ENCODE peak calls at places on chromosome 5, in eight cellular contexts. U is CD8-positive, alpha-beta T cell; H is fibroblast of lung; A is GM23338; P is neural progenitor cell; R is PC-3; S is pancreas; L is Peyer's patch. T is an unnamed sample.

GRCh38 chr5:97009212-97009898 is 73.5 kb downstream of the LNPEP start:
- DNase-seq in U (no peak), H (no peak), A (no peak), P (no peak), R (no peak), S (no peak), L (no peak), T (no peak)

GRCh38 chr5:443239-444151 is 519 bp downstream of the EXOC3 start:
- DNase-seq in U (no peak), H (no peak), A (no peak), P (no peak), R (no peak), S (no peak), L (peak), T (no peak)

GRCh38 chr5:128199104-128199503 is 115.5 kb downstream of the SLC12A2 start:
- DNase-seq in U (no peak), H (peak), A (no peak), P (no peak), R (peak), S (no peak), L (peak), T (no peak)

GRCh38 chr5:93891491-93892480 is 150.4 kb upstream of the POU5F2 start:
- DNase-seq in U (no peak), H (peak), A (no peak), P (peak), R (no peak), S (no peak), L (no peak), T (no peak)

GRCh38 chr5:134077926-134078580 is 36.4 kb upstream of the TCF7 start:
- DNase-seq in U (no peak), H (no peak), A (no peak), P (no peak), R (no peak), S (no peak), L (peak), T (no peak)

GRCh38 chr5:65704608-65705239 is 17.2 kb downstream of the SGTB start:
- DNase-seq in U (no peak), H (no peak), A (no peak), P (no peak), R (no peak), S (no peak), L (no peak), T (no peak)

GRCh38 chr5:28809811-28810750 is 1771.7 kb upstream of the CDH9 start:
- DNase-seq in U (no peak), H (no peak), A (peak), P (no peak), R (no peak), S (no peak), L (no peak), T (no peak)

GRCh38 chr5:160029540-160030139 is 20.7 kb downstream of the TTC1 start:
- DNase-seq in U (no peak), H (no peak), A (no peak), P (no peak), R (no peak), S (no peak), L (no peak), T (no peak)

GRCh38 chr5:62475072-62475471 is 62.5 kb downstream of the IPO11 start:
- DNase-seq in U (no peak), H (peak), A (no peak), P (no peak), R (peak), S (no peak), L (no peak), T (no peak)

GRCh38 chr5:89055011-89055704 is 172.2 kb upstream of the MEF2C start:
- DNase-seq in U (no peak), H (no peak), A (no peak), P (no peak), R (no peak), S (no peak), L (no peak), T (no peak)

GRCh38 chr5:180470966-180471582 is 23.1 kb upstream of the CNOT6 start:
- DNase-seq in U (peak), H (peak), A (peak), P (peak), R (peak), S (no peak), L (peak), T (peak)

GRCh38 chr5:36417221-36417620 is 115.5 kb upstream of the RANBP3L start:
- DNase-seq in U (no peak), H (no peak), A (no peak), P (no peak), R (peak), S (no peak), L (no peak), T (no peak)

GRCh38 chr5:90888511-90889324 is 330.1 kb downstream of the ADGRV1 start:
- DNase-seq in U (no peak), H (peak), A (no peak), P (no peak), R (peak), S (no peak), L (no peak), T (no peak)

GRCh38 chr5:31809037-31809910 is 170.3 kb downstream of the PDZD2 start:
- DNase-seq in U (no peak), H (peak), A (peak), P (peak), R (peak), S (peak), L (peak), T (peak)

GRCh38 chr5:111254613-111255012 is 30.4 kb downstream of the CAMK4 start:
- DNase-seq in U (peak), H (peak), A (no peak), P (no peak), R (no peak), S (no peak), L (no peak), T (no peak)

GRCh38 chr5:126579716-126580115 is 15.3 kb downstream of the ALDH7A1 start:
- DNase-seq in U (no peak), H (no peak), A (no peak), P (no peak), R (no peak), S (no peak), L (no peak), T (no peak)

GRCh38 chr5:67459233-67459632 is 262.6 kb upstream of the CD180 start:
- DNase-seq in U (no peak), H (no peak), A (no peak), P (no peak), R (no peak), S (no peak), L (no peak), T (no peak)

GRCh38 chr5:68331202-68332108 is 115.9 kb downstream of the PIK3R1 start:
- DNase-seq in U (no peak), H (peak), A (no peak), P (no peak), R (no peak), S (no peak), L (no peak), T (no peak)

GRCh38 chr5:73996181-73996770 is 370.3 kb downstream of the ARHGEF28 start:
- DNase-seq in U (no peak), H (no peak), A (no peak), P (no peak), R (no peak), S (no peak), L (no peak), T (no peak)

GRCh38 chr5:96584712-96585111 is 77.5 kb upstream of the CAST start:
- DNase-seq in U (no peak), H (no peak), A (no peak), P (no peak), R (no peak), S (no peak), L (no peak), T (no peak)

GRCh38 chr5:143274952-143275351 is 128.5 kb downstream of the NR3C1 start:
- DNase-seq in U (no peak), H (no peak), A (no peak), P (no peak), R (no peak), S (no peak), L (no peak), T (no peak)

GRCh38 chr5:171907731-171908343 is 98.6 kb downstream of the FBXW11 start:
- DNase-seq in U (peak), H (peak), A (peak), P (peak), R (peak), S (no peak), L (peak), T (no peak)

GRCh38 chr5:1779782-1780620 is 19.6 kb downstream of the MRPL36 start:
- DNase-seq in U (no peak), H (no peak), A (no peak), P (no peak), R (no peak), S (no peak), L (peak), T (peak)

GRCh38 chr5:392431-392988 is 50.5 kb upstream of the EXOC3 start:
- DNase-seq in U (peak), H (peak), A (peak), P (no peak), R (peak), S (no peak), L (peak), T (peak)

GRCh38 chr5:56350595-56351170 is 117.6 kb upstream of the ANKRD55 start:
- DNase-seq in U (no peak), H (peak), A (no peak), P (no peak), R (peak), S (peak), L (peak), T (no peak)

GRCh38 chr5:149855371-149855770 is 89.2 kb downstream of the PDE6A start:
- DNase-seq in U (no peak), H (peak), A (no peak), P (no peak), R (no peak), S (no peak), L (no peak), T (no peak)

GRCh38 chr5:4015709-4016108 is 420.1 kb downstream of the IRX1 start:
- DNase-seq in U (no peak), H (no peak), A (no peak), P (no peak), R (no peak), S (no peak), L (no peak), T (no peak)

GRCh38 chr5:52269853-52270252 is 517.9 kb upstream of the ITGA1 start:
- DNase-seq in U (no peak), H (no peak), A (peak), P (no peak), R (no peak), S (no peak), L (no peak), T (no peak)

GRCh38 chr5:53008751-53009150 is 19.6 kb downstream of the ITGA2 start:
- DNase-seq in U (no peak), H (peak), A (no peak), P (no peak), R (peak), S (no peak), L (peak), T (no peak)

GRCh38 chr5:56094579-56095361 is 100.0 kb upstream of the IL6ST start:
- DNase-seq in U (no peak), H (no peak), A (no peak), P (no peak), R (no peak), S (no peak), L (no peak), T (no peak)

GRCh38 chr5:134492568-134492967 is 32.9 kb upstream of the JADE2 start:
- DNase-seq in U (no peak), H (no peak), A (no peak), P (no peak), R (no peak), S (no peak), L (no peak), T (no peak)

GRCh38 chr5:78648359-78649219 is at the start of gene LHFPL2:
- DNase-seq in U (no peak), H (peak), A (peak), P (peak), R (peak), S (peak), L (peak), T (peak)

GRCh38 chr5:67380431-67380830 is 183.8 kb upstream of the CD180 start:
- DNase-seq in U (no peak), H (no peak), A (no peak), P (no peak), R (peak), S (no peak), L (no peak), T (no peak)

DNA sequence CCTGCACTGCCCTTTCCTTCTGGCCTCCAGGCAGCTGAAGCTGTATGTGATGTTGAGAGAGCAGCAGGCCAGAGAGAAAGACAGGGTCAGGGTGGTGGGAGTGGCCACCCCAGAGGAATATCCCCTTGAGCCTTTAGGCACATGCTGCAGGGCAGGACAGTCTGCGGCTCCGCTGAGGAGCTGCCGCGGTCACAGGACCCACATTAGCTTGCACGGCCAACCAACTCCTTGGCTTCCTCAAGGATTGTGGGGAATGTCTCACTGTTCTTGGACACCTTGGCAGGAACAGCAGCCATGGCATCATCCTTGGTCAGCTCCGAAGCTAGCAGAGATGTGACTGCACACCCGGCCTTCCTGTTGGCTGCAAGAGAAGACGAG is 27.8 kb downstream of the PCDHGC5 start:
- DNase-seq in U (no peak), H (no peak), A (no peak), P (no peak), R (no peak), S (no peak), L (no peak), T (no peak)
- H3K4me3 ChIP-seq in U (no peak), H (no peak), A (no peak), P (no peak), R (no peak), S (no peak), L (no peak), T (no peak)

GRCh38 chr5:7394889-7395431 is 978 bp upstream of the ADCY2 start:
- DNase-seq in U (no peak), H (no peak), A (peak), P (peak), R (no peak), S (no peak), L (no peak), T (no peak)
- H3K27ac ChIP-seq in U (no peak), H (no peak), A (peak), P (no peak), R (no peak), S (no peak), L (no peak), T (no peak)

GRCh38 chr5:154411338-154411737 is 34.5 kb upstream of the SAP30L start:
- DNase-seq in U (no peak), H (no peak), A (no peak), P (no peak), R (no peak), S (no peak), L (peak), T (no peak)
- H3K4me3 ChIP-seq in U (no peak), H (no peak), A (no peak), P (no peak), R (no peak), S (no peak), L (no peak), T (no peak)

GRCh38 chr5:39160576-39161213 is 58.7 kb downstream of the FYB1 start:
- DNase-seq in U (no peak), H (no peak), A (no peak), P (no peak), R (no peak), S (no peak), L (no peak), T (no peak)

GRCh38 chr5:39167141-39167972 is 52.0 kb downstream of the FYB1 start:
- DNase-seq in U (no peak), H (peak), A (no peak), P (no peak), R (no peak), S (no peak), L (no peak), T (no peak)

GRCh38 chr5:39164529-39165402 is 54.6 kb downstream of the FYB1 start:
- DNase-seq in U (no peak), H (peak), A (no peak), P (no peak), R (peak), S (no peak), L (no peak), T (no peak)

GRCh38 chr5:39161578-39161977 is 57.8 kb downstream of the FYB1 start:
- DNase-seq in U (no peak), H (no peak), A (no peak), P (no peak), R (no peak), S (no peak), L (no peak), T (no peak)

GRCh38 chr5:39164016-39164415 is 55.3 kb downstream of the FYB1 start:
- DNase-seq in U (no peak), H (no peak), A (no peak), P (no peak), R (no peak), S (no peak), L (peak), T (peak)
- H3K27ac ChIP-seq in U (peak), H (no peak), A (no peak), P (no peak), R (peak), S (no peak), L (peak), T (no peak)

DNA sequence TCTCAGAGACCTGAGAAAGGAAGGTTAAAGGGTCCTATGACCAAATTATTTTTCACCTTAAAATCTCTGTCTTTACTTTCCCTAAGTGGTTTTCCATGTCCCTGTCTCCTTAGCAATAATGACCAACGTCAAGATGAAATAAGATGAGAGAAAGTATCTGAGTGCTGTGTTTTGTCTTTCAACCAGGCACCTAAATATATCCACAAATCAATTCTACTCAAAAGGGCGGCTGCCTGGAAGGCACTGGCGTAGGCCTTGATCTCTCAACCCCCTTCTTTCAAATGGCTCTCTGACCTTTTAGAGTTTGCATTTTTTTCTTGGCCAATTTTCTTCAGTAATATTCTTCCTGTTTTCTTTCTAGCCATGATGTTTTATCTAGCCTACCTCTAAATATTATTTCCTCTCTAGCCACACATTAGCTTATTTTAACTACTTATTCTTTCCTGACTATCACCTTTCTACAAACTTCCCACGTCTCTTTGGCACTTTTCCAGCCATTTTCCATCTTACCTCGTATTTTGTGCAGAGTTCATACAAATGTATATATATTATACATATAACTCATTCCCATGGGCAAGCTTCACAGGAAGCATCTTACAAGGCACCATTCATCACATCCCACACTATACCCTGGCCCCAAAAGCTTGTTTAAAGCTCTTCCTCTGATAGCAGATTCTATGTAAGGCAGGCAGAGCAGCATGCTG is 204.5 kb downstream of the SNX18 start:
- DNase-seq in U (no peak), H (no peak), A (no peak), P (no peak), R (no peak), S (no peak), L (no peak), T (no peak)
- H3K4me3 ChIP-seq in U (no peak), H (no peak), A (no peak), P (no peak), R (no peak), S (no peak), L (no peak), T (no peak)

GRCh38 chr5:81778642-81779041 is 27.7 kb upstream of the SSBP2 start:
- DNase-seq in U (no peak), H (peak), A (no peak), P (no peak), R (no peak), S (no peak), L (no peak), T (no peak)

GRCh38 chr5:81779125-81779934 is 28.4 kb upstream of the SSBP2 start:
- DNase-seq in U (peak), H (peak), A (no peak), P (no peak), R (peak), S (peak), L (peak), T (peak)

GRCh38 chr5:81783401-81783800 is 32.5 kb upstream of the SSBP2 start:
- DNase-seq in U (no peak), H (no peak), A (no peak), P (no peak), R (no peak), S (peak), L (no peak), T (no peak)

GRCh38 chr5:81782811-81783210 is 31.9 kb upstream of the SSBP2 start:
- DNase-seq in U (no peak), H (peak), A (no peak), P (no peak), R (no peak), S (no peak), L (no peak), T (no peak)

DNA sequence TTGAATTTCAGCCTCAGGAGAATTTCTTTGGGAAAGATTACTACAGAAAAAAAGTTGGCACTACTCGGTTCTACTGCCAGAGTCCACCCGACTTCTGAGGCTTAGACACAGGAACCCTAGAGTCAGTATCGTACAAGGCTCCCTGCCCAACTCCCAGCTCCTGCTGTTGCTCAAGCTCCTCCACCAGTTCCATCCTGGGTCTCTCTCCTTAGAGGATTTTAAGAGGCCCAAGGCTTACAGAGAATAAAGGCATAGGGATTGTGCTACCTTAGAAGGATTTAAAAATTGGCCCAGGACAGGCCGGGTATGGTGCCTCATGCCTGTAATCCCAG is 29.0 kb upstream of the SSBP2 start:
- DNase-seq in U (no peak), H (no peak), A (no peak), P (no peak), R (no peak), S (no peak), L (no peak), T (no peak)
- H3K27ac ChIP-seq in U (peak), H (no peak), A (no peak), P (no peak), R (no peak), S (peak), L (peak), T (peak)

DNA sequence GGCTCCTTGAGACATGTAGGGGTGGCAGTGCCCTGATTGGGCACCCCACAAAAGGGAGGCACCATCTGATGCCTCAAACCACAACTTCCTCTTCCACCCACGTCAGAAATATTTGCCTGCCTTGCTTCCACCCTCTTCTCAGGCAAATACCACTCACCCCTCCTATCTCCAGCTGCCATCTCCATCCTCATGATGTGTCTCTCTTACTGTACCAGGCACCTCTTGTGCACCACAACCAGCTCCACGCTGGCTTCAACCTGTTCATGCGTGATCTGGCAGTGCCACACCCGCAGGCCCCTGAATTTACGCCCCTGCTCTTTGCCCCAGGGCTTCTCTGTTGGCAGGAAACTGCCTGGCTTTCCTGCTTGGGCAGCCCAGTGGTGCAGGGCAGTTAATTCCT is 87.8 kb upstream of the HSPA9 start:
- DNase-seq in U (no peak), H (no peak), A (no peak), P (no peak), R (no peak), S (no peak), L (no peak), T (peak)
- H3K4me3 ChIP-seq in U (no peak), H (no peak), A (no peak), P (no peak), R (no peak), S (no peak), L (no peak), T (no peak)

DNA sequence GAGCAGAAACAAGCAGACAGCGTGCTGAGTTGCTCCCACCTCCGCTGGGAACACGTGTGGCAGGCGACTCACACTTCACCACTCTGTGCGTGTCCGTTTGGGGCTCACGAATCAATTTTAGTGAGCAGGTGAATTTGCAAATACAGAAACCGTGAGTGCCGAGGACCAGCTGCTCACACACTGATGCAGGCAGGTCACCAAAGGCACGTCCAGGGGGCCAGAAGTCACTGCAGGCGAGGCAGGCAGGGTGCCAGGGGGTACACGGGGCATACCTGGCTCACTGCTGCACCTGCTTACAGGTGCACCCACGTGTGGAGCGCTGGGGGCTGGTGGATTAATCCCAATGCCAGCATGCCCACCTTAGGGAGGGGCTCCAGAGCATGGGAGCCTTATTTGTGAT is 68.8 kb downstream of the ZNF354C start:
- DNase-seq in U (no peak), H (no peak), A (no peak), P (no peak), R (no peak), S (no peak), L (no peak), T (peak)
- H3K27ac ChIP-seq in U (no peak), H (no peak), A (no peak), P (no peak), R (no peak), S (no peak), L (no peak), T (no peak)

GRCh38 chr5:107196500-107196899 is 474.2 kb downstream of the EFNA5 start:
- DNase-seq in U (no peak), H (no peak), A (no peak), P (no peak), R (no peak), S (no peak), L (no peak), T (no peak)
- H3K4me3 ChIP-seq in U (no peak), H (no peak), A (no peak), P (no peak), R (no peak), S (no peak), L (no peak), T (no peak)